ENCODE peak calls at places on chromosomes 12 and 14, in four cellular contexts. G is dermis blood vessel endothelial cell, T is T-helper 17 cell, F is non-pigmented ciliary epithelial cell. I is an unnamed sample.

GRCh38 chr12:25787701-25788100 is 170.8 kb upstream of the RASSF8 start:
- DNase-seq in G (peak), T (no peak), F (no peak), I (no peak)

GRCh38 chr14:70567791-70568190 is 32.7 kb downstream of the MED6 start:
- DNase-seq in G (peak), T (no peak), F (no peak), I (peak)

GRCh38 chr12:1593232-1594044 is 943 bp downstream of the FBXL14 start:
- DNase-seq in G (peak), T (peak), F (no peak), I (no peak)

GRCh38 chr14:91228112-91229004 is 16.1 kb downstream of the GPR68 start:
- DNase-seq in G (peak), T (peak), F (peak), I (no peak)

GRCh38 chr12:67804168-67804567 is 155.6 kb downstream of the DYRK2 start:
- DNase-seq in G (no peak), T (no peak), F (no peak), I (no peak)

GRCh38 chr14:45906257-45906656 is 653.3 kb upstream of the MIS18BP1 start:
- DNase-seq in G (no peak), T (no peak), F (no peak), I (no peak)

GRCh38 chr12:123767613-123768012 is 5.5 kb downstream of the DNAH10 start:
- DNase-seq in G (no peak), T (no peak), F (no peak), I (no peak)

GRCh38 chr12:7058163-7058845 is 2.2 kb upstream of the C1S start:
- DNase-seq in G (no peak), T (no peak), F (no peak), I (no peak)

GRCh38 chr12:124747426-124748161 is 116.1 kb downstream of the SCARB1 start:
- DNase-seq in G (peak), T (no peak), F (peak), I (peak)

GRCh38 chr14:93527076-93527692 is 96.4 kb downstream of the UNC79 start:
- DNase-seq in G (no peak), T (no peak), F (no peak), I (no peak)

I was measured in GM04504.